ENCODE peak calls at places on chromosomes 13 and 19, in six cellular contexts. R is cardiac fibroblast, N is Caco-2, K is A172, J is head of caudate nucleus, Y is NCI-H748 treated with DMSO at 0.1 percent for 48 hours. P is an unnamed sample.

GRCh38 chr19:38425810-38426466 is at the start of gene RASGRP4:
- DNase-seq in R (no peak), N (no peak), K (no peak), J (no peak), Y (no peak), P (no peak)

GRCh38 chr19:3186377-3186688 is 603 bp downstream of the NCLN start:
- DNase-seq in R (no peak), N (no peak), K (no peak), J (no peak), Y (no peak), P (no peak)

GRCh38 chr19:6103217-6103644 is 7.1 kb downstream of the RFX2 start:
- DNase-seq in R (peak), N (no peak), K (peak), J (no peak), Y (no peak), P (peak)

GRCh38 chr19:29457413-29457812 is 68.4 kb upstream of the VSTM2B start:
- DNase-seq in R (no peak), N (no peak), K (no peak), J (no peak), Y (no peak), P (no peak)

GRCh38 chr13:75316427-75316826 is 165.5 kb downstream of the TBC1D4 start:
- DNase-seq in R (peak), N (no peak), K (no peak), J (no peak), Y (no peak), P (no peak)

GRCh38 chr13:39037880-39038568 is at the start of the genes NHLRC3 and PROSER1:
- DNase-seq in R (peak), N (peak), K (peak), J (peak), Y (peak), P (peak)

GRCh38 chr19:2887391-2887914 is 13.3 kb upstream of the ZNF57 start:
- DNase-seq in R (peak), N (peak), K (peak), J (peak), Y (peak), P (peak)

GRCh38 chr13:51524312-51524711 is 60.0 kb upstream of the WDFY2 start:
- DNase-seq in R (peak), N (peak), K (peak), J (no peak), Y (no peak), P (no peak)

GRCh38 chr19:50792246-50792851 is 2.1 kb downstream of the ACP4 start:
- DNase-seq in R (no peak), N (no peak), K (no peak), J (no peak), Y (no peak), P (no peak)

GRCh38 chr19:47663911-47664771 is 49.1 kb upstream of the EHD2 start:
- DNase-seq in R (peak), N (peak), K (peak), J (peak), Y (no peak), P (peak)

GRCh38 chr13:28093871-28094270 is 6.5 kb downstream of the FLT3 start:
- DNase-seq in R (no peak), N (no peak), K (no peak), J (no peak), Y (no peak), P (no peak)

GRCh38 chr13:20127563-20128458 is 33.0 kb downstream of the GJA3 start:
- DNase-seq in R (peak), N (peak), K (no peak), J (peak), Y (peak), P (peak)

GRCh38 chr19:3557461-3558248 is at the start of gene MFSD12:
- DNase-seq in R (peak), N (peak), K (peak), J (peak), Y (peak), P (peak)

GRCh38 chr19:11227201-11227886 is 12.1 kb upstream of the ANGPTL8 start:
- DNase-seq in R (no peak), N (peak), K (peak), J (no peak), Y (no peak), P (no peak)

GRCh38 chr13:100349594-100349993 is 239.0 kb downstream of the GGACT start:
- DNase-seq in R (no peak), N (no peak), K (no peak), J (no peak), Y (peak), P (no peak)

GRCh38 chr13:30158774-30159445 is 148.4 kb downstream of the KATNAL1 start:
- DNase-seq in R (peak), N (no peak), K (peak), J (no peak), Y (no peak), P (peak)

GRCh38 chr13:30145709-30146367 is 161.5 kb downstream of the KATNAL1 start:
- DNase-seq in R (no peak), N (no peak), K (no peak), J (no peak), Y (no peak), P (no peak)

GRCh38 chr19:17784201-17785008 is 10.5 kb upstream of the B3GNT3 start:
- DNase-seq in R (peak), N (peak), K (peak), J (peak), Y (no peak), P (peak)

GRCh38 chr13:109687559-109688448 is 98.6 kb downstream of the IRS2 start:
- DNase-seq in R (no peak), N (no peak), K (no peak), J (no peak), Y (peak), P (no peak)

GRCh38 chr13:45280751-45281634 is 60.0 kb downstream of the TPT1 start:
- DNase-seq in R (peak), N (peak), K (peak), J (peak), Y (no peak), P (peak)

GRCh38 chr19:19098703-19099632 is 35.2 kb downstream of the SLC25A42 start:
- DNase-seq in R (no peak), N (peak), K (no peak), J (no peak), Y (no peak), P (no peak)

GRCh38 chr19:44993926-44994537 is 7.2 kb upstream of the RELB start:
- DNase-seq in R (no peak), N (no peak), K (no peak), J (no peak), Y (no peak), P (no peak)

GRCh38 chr19:30073152-30074000 is 131.3 kb downstream of the URI1 start:
- DNase-seq in R (no peak), N (no peak), K (no peak), J (peak), Y (no peak), P (no peak)

GRCh38 chr13:48542581-48543341 is 9.9 kb upstream of the RCBTB2 start:
- DNase-seq in R (peak), N (no peak), K (no peak), J (peak), Y (no peak), P (no peak)

GRCh38 chr19:46515879-46516350 is 20.2 kb upstream of the PNMA8B start:
- DNase-seq in R (peak), N (peak), K (peak), J (no peak), Y (peak), P (peak)

P was measured in astrocyte of the spinal cord.